ENCODE peak calls at places on chromosomes 13 and 19, in seven cellular contexts. A is HL-60, Z is left ventricle myocardium inferior, F is lower leg skin, C is body of pancreas, Q is left lung, O is heart right ventricle. I is an unnamed sample.

GRCh38 chr19:27794444-27795042 is 1418.4 kb downstream of the UQCRFS1 start:
- DNase-seq in A (peak), Z (no peak), F (no peak), C (no peak), Q (peak), O (peak), I (peak)

GRCh38 chr13:28338742-28339141 is 156.2 kb downstream of the FLT1 start:
- DNase-seq in A (no peak), Z (no peak), F (no peak), C (no peak), Q (no peak), O (no peak), I (no peak)

GRCh38 chr19:23351806-23352205 is 43.5 kb downstream of the ZNF91 start:
- DNase-seq in A (no peak), Z (no peak), F (no peak), C (no peak), Q (no peak), O (no peak), I (no peak)

GRCh38 chr13:111261326-111261725 is 59.1 kb upstream of the TEX29 start:
- DNase-seq in A (no peak), Z (no peak), F (no peak), C (no peak), Q (no peak), O (no peak), I (no peak)

GRCh38 chr19:18223860-18224524 is 2.2 kb downstream of the PDE4C start:
- DNase-seq in A (no peak), Z (peak), F (no peak), C (peak), Q (peak), O (peak), I (no peak)

GRCh38 chr13:45700971-45701900 is 884 bp upstream of the CBY2 start:
- DNase-seq in A (no peak), Z (no peak), F (no peak), C (no peak), Q (no peak), O (no peak), I (no peak)

GRCh38 chr19:2561895-2562294 is 86.0 kb downstream of the GADD45B start:
- DNase-seq in A (no peak), Z (peak), F (no peak), C (no peak), Q (peak), O (no peak), I (no peak)

GRCh38 chr19:485583-486236 is 10.6 kb upstream of the MADCAM1 start:
- DNase-seq in A (no peak), Z (peak), F (peak), C (peak), Q (peak), O (no peak), I (peak)

GRCh38 chr19:22257916-22258315 is 28.3 kb upstream of the ZNF729 start:
- DNase-seq in A (no peak), Z (no peak), F (no peak), C (no peak), Q (no peak), O (no peak), I (no peak)

GRCh38 chr13:49455016-49455398 is 10.9 kb downstream of the SETDB2 start:
- DNase-seq in A (no peak), Z (no peak), F (no peak), C (no peak), Q (no peak), O (no peak), I (no peak)

GRCh38 chr19:29587518-29587986 is 18.5 kb upstream of the POP4 start:
- DNase-seq in A (no peak), Z (no peak), F (no peak), C (no peak), Q (no peak), O (no peak), I (peak)

DNA sequence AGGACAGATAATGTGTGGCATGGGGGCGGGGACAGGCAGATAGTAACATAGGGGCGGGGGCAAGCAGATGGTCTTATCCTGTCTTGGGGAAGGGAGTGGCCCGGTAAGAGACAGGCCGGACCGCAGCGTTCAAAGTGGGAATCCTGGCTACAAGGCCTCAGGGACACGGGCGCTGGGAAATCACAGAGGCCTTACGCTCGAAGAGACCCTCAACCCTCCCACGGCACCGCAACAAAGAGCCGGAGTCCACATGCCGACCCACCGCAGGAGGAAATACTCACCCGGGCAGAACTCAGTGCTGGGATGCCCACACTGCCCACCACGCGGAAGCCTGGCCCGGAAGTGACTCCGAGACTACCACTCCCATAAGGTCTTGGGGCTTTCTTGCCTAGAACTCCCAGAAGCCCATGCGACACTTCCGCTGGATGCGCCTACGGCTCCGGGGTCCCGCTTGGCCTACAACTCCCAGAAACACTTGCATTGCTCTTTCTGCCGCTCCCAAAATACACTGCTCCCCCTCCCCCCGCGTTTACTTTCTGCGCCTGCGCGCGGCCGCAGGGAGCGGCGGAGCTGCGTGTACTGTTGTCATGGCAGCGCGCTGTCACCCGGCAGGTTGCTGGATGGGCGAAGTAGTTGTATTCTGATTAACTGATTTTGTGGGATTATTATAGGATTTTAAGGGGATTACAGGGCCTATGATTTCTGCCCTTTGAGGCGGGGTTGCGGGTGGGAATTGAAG is at the start of gene CTU1:
- DNase-seq in A (peak), Z (peak), F (peak), C (peak), Q (peak), O (peak), I (peak)
- TF ChIP-seq CTCF in A (no peak), Z (peak), F (no peak), C (no peak), Q (no peak), O (no peak), I (peak)

DNA sequence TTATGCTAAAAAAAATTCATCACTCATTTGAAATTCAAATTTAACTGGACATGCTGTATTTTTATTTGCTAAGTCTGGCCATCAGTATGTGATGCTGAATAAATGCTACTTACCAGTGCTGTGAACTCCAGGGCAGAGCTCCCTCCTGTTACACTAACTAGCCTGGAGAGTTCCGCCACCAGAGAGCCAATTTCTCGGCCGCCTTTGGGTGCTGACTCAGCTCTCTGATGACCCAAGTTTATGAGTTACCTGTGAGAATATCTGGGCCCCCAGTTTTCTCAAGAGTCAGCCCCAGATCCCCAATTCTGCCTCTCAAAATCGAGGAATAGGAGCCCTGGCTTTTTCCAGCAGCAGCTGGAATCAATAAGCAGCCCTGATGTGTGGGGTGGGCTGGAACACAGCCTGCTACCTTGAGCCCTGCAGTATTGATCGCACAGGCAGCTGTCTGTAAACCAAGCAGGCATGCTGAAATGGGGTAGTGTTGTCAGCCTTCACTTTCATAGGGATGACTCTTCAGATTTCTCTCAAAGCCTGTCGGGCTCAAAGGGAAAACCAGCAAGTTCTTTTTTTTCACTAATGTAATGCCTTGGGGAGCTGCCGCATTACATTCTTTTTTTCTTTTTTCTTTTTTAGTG is 113.7 kb downstream of the DNAJC15 start:
- DNase-seq in A (no peak), Z (no peak), F (no peak), C (no peak), Q (no peak), O (no peak), I (no peak)
- H3K4me3 ChIP-seq in A (no peak), Z (no peak), F (no peak), C (no peak), Q (no peak), O (no peak), I (no peak)

DNA sequence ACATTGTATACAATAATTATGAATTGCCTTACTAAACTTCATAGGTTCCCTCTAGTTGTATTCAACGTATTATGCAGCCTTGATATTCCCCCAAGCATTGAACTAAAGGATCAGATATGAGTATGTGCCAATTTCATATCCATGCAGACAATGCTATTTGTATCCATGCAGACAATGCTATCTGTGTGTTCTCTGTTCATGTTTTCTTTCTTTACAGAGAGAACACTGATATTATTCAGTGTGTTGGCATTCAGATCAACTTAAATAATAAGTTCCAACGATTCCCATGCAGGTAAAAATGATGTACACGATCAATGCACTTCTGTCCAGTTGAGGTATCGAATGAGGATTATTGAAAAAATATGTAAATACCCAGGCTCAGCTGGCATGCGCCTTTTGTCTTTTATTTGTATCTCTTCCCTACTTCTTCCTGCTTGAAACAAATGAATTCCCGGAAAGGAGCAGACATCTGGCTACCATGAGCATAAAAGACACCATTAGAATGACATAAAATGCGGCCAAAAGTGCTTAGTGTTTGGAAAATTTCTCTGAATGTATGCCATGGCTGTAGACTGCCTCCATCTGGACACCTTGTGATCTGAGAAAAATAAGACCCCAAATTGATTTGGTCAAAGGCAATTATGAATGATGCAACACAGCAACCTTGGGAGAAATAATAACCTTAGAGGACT is 731.5 kb downstream of the SLITRK1 start:
- DNase-seq in A (no peak), Z (no peak), F (no peak), C (no peak), Q (no peak), O (no peak), I (peak)
- TF ChIP-seq CTCF in A (no peak), Z (no peak), F (no peak), C (no peak), Q (no peak), O (no peak), I (no peak)

DNA sequence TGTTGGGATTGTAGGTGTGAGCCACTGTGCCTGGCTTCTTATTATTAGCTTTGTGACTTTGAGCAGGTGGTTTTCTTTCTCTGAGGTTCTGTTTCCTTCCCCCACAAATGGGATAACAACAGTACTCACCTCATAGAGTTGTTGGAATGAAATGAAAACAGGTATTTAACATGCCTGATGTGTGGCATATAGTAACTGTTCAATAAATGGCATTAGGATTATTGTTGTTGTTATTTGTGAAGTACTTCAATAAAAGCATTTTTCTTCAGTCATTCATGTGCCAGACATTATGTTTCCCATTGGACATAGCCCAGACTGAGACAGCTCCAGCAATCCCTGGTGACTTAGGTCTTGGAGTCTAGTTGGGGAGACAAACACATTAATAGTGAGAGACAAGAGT is 1.5 kb downstream of the MEGF8 start:
- DNase-seq in A (no peak), Z (no peak), F (no peak), C (no peak), Q (no peak), O (no peak), I (no peak)
- H3K4me3 ChIP-seq in A (no peak), Z (peak), F (no peak), C (no peak), Q (no peak), O (no peak), I (peak)

DNA sequence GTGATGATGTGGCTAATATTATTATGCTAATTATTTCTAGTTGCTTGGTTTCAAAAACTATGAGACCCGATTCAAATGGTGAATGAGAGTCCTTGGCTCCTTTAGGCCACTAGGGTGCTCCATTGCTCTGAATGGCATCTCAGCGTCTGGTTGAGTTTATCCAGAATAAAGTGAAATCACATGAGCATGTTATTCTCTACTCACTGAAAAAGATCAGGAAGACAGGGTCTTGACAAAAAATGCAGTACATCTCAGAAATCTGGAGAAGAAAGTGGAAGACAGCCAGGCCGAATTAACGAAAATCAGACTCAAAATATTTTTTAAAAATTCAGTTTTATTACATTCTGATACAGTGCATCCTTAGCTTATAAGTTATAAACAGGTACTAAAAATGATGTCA is 516.2 kb downstream of the MYO16 start:
- DNase-seq in A (peak), Z (no peak), F (no peak), C (peak), Q (no peak), O (no peak), I (peak)
- TF ChIP-seq CTCF in A (peak), Z (peak), F (no peak), C (peak), Q (peak), O (peak), I (peak)

GRCh38 chr19:12867120-12868099 is 13.8 kb downstream of the DNASE2 start:
- DNase-seq in A (no peak), Z (no peak), F (no peak), C (peak), Q (peak), O (peak), I (no peak)
- H3K4me3 ChIP-seq in A (no peak), Z (peak), F (peak), C (peak), Q (peak), O (peak), I (peak)

GRCh38 chr19:41940443-41941409 is 12.5 kb upstream of the ERFL start:
- DNase-seq in A (no peak), Z (no peak), F (no peak), C (no peak), Q (no peak), O (no peak), I (no peak)

GRCh38 chr19:41941410-41942202 is 13.4 kb upstream of the ERFL start:
- DNase-seq in A (no peak), Z (no peak), F (no peak), C (no peak), Q (no peak), O (no peak), I (no peak)

GRCh38 chr19:41939861-41940442 is 11.7 kb upstream of the ERFL start:
- DNase-seq in A (no peak), Z (no peak), F (no peak), C (peak), Q (peak), O (no peak), I (no peak)

GRCh38 chr19:41945135-41945766 is 13.9 kb downstream of the RABAC1 start:
- DNase-seq in A (no peak), Z (no peak), F (no peak), C (peak), Q (no peak), O (no peak), I (no peak)

DNA sequence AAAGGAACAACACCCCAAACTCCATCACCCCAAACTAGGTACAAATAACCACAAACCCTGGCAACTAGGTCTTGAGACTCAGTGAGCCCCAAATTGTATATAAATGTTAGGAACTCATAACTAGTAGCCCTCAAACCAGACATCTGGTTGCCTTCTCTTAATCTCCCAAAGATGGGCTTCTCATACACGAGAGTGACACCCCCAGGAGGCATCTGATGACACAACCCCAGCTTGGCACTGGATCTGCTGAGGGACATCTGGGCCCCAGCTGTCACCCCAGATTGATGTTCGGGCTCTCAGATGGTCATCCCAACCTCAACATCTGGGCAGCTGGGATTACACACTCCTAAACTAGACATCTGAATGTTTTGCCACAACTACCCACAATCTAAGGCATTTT is 14.8 kb downstream of the RABAC1 start:
- DNase-seq in A (no peak), Z (no peak), F (no peak), C (no peak), Q (no peak), O (no peak), I (peak)
- TF ChIP-seq CTCF in A (no peak), Z (no peak), F (no peak), C (no peak), Q (no peak), O (no peak), I (no peak)

GRCh38 chr19:17113127-17113785 is 37.7 kb downstream of the MYO9B start:
- DNase-seq in A (no peak), Z (no peak), F (no peak), C (no peak), Q (no peak), O (no peak), I (no peak)
- H3K4me3 ChIP-seq in A (no peak), Z (no peak), F (no peak), C (no peak), Q (no peak), O (no peak), I (no peak)

DNA sequence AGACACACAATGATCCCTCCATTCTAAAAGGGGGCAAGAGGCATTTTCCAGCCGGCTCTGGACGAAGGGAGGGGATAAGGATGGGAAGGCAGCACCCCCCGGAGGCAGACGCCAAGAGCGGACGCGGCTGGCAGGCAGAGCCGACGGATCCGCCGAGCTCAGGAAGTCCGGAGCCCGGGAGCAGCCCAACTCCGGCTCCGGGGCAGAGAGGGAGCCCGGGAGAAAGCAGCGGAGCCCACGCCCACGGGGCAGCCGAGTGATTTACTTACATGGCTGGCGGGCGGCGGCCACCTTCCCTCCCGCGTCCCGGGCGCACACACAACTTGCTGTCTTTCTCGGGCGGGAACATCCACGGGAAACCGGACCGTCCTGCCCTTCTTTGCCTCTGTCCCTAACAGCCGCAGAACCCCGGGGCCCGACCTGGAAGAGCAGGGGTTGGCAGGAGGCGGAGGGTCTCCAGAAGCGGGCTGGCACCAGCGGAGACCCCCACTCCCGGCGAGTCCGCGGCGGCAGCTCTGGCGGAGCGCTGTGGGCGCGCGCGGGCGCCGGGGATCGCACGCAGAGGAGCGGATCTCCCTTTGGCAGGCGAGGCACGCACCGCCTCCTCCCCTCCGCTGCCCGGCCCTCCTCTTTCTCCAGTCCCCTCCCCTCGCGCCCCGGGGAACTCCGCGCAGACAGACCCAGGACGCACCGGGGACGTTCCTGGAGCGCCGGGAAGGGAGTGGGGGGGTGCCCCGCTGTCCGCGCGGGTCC is at the start of gene LHFPL6:
- DNase-seq in A (no peak), Z (peak), F (peak), C (peak), Q (peak), O (peak), I (peak)
- TF ChIP-seq CTCF in A (no peak), Z (peak), F (no peak), C (no peak), Q (no peak), O (peak), I (peak)